ENCODE peak calls at places on chromosome 12, in five cellular contexts. U, O, M, T and H are unnamed samples.

GRCh38 chr12:130436741-130437501 is 99.2 kb downstream of the PIWIL1 start:
- DNase-seq in T (no peak), O (no peak), M (no peak), U (no peak), H (no peak)

GRCh38 chr12:49741882-49742620 is 694 bp downstream of the TMBIM6 start:
- DNase-seq in M (peak), O (peak), T (no peak), U (peak), H (peak)

GRCh38 chr12:30880061-30880460 is 46.5 kb upstream of the TSPAN11 start:
- DNase-seq in T (no peak), U (no peak), M (no peak), O (no peak), H (peak)

GRCh38 chr12:127121494-127122070 is 1145.4 kb upstream of the TMEM132C start:
- DNase-seq in U (no peak), O (no peak), T (no peak), M (no peak), H (no peak)

GRCh38 chr12:79566452-79566851 is 124.3 kb downstream of the PAWR start:
- DNase-seq in O (peak), T (no peak), U (no peak), M (no peak), H (peak)

GRCh38 chr12:69027411-69027811 is 94.4 kb upstream of the CPM start:
- DNase-seq in U (no peak), O (peak), T (no peak), M (no peak), H (peak)

GRCh38 chr12:90974286-90974685 is 19.3 kb upstream of the CCER1 start:
- DNase-seq in M (no peak), U (no peak), T (no peak), O (peak), H (peak)

GRCh38 chr12:79776111-79776510 is 85.3 kb upstream of the PAWR start:
- DNase-seq in O (peak), M (no peak), T (no peak), U (no peak), H (peak)

GRCh38 chr12:39401459-39401858 is 41.5 kb downstream of the KIF21A start:
- DNase-seq in M (no peak), O (no peak), U (no peak), T (no peak), H (no peak)

GRCh38 chr12:31923063-31923412 is 36.2 kb upstream of the RESF1 start:
- DNase-seq in T (no peak), O (no peak), M (no peak), U (no peak), H (no peak)

GRCh38 chr12:51960488-51960887 is 9.0 kb downstream of the ACVR1B start:
- DNase-seq in T (no peak), U (no peak), M (no peak), O (no peak), H (no peak)

GRCh38 chr12:57055834-57056233 is 5.9 kb upstream of the MYO1A start:
- DNase-seq in T (no peak), U (no peak), M (no peak), O (no peak), H (no peak)

GRCh38 chr12:20369164-20370000 is 1.0 kb downstream of the PDE3A start:
- DNase-seq in U (peak), T (peak), M (peak), O (peak), H (peak)

GRCh38 chr12:20367731-20368652 is at the start of gene PDE3A:
- DNase-seq in T (peak), M (peak), U (peak), O (peak), H (peak)

GRCh38 chr12:20366776-20367409 is 1.4 kb upstream of the PDE3A start:
- DNase-seq in O (no peak), U (no peak), T (no peak), M (no peak), H (no peak)

GRCh38 chr12:20370001-20370381 is 1.7 kb downstream of the PDE3A start:
- DNase-seq in U (peak), O (no peak), M (peak), T (no peak), H (peak)

GRCh38 chr12:20368653-20369163 is 371 bp downstream of the PDE3A start:
- DNase-seq in O (peak), U (peak), T (peak), M (no peak), H (peak)
- H4K91ac ChIP-seq in O (no peak), U (no peak), T (peak), M (no peak), H (no peak)

GRCh38 chr12:116559330-116560080 is at the start of gene MAP1LC3B2:
- DNase-seq in U (peak), T (no peak), M (peak), O (peak), H (peak)
- H2BK15ac ChIP-seq in U (no peak), T (no peak), M (peak), O (no peak), H (no peak)

GRCh38 chr12:121453022-121453360 is 53.1 kb downstream of the RNF34 start:
- DNase-seq in U (no peak), M (no peak), O (no peak), T (no peak), H (no peak)
- H4K91ac ChIP-seq in U (no peak), M (no peak), O (no peak), T (no peak), H (no peak)

GRCh38 chr12:114693532-114693931 is 9.6 kb upstream of the TBX3 start:
- DNase-seq in T (no peak), O (no peak), M (no peak), U (no peak), H (no peak)

GRCh38 chr12:114691196-114691595 is 7.2 kb upstream of the TBX3 start:
- DNase-seq in O (no peak), U (no peak), T (no peak), M (no peak), H (no peak)

GRCh38 chr12:114692558-114693531 is 8.9 kb upstream of the TBX3 start:
- DNase-seq in M (peak), O (no peak), U (peak), T (no peak), H (peak)

GRCh38 chr12:114690267-114691135 is 6.5 kb upstream of the TBX3 start:
- DNase-seq in O (no peak), T (no peak), M (no peak), U (no peak), H (no peak)

GRCh38 chr12:114691810-114692557 is 8.0 kb upstream of the TBX3 start:
- DNase-seq in T (no peak), O (no peak), U (peak), M (peak), H (no peak)
- H2BK15ac ChIP-seq in T (no peak), O (peak), U (no peak), M (no peak), H (peak)

GRCh38 chr12:125068391-125068790 is 3.2 kb downstream of the AACS start:
- DNase-seq in M (no peak), U (no peak), O (no peak), T (no peak), H (no peak)
- H4K91ac ChIP-seq in M (no peak), U (no peak), O (no peak), T (no peak), H (no peak)

GRCh38 chr12:94694732-94695131 is 44.4 kb upstream of the TMCC3 start:
- DNase-seq in T (no peak), U (no peak), O (no peak), M (no peak), H (no peak)
- H2BK15ac ChIP-seq in T (no peak), U (no peak), O (no peak), M (no peak), H (no peak)

GRCh38 chr12:122421263-122421814 is 1.1 kb downstream of the CLIP1 start:
- DNase-seq in U (no peak), M (no peak), O (peak), T (no peak), H (peak)
- H4K91ac ChIP-seq in U (no peak), M (no peak), O (peak), T (no peak), H (no peak)

DNA sequence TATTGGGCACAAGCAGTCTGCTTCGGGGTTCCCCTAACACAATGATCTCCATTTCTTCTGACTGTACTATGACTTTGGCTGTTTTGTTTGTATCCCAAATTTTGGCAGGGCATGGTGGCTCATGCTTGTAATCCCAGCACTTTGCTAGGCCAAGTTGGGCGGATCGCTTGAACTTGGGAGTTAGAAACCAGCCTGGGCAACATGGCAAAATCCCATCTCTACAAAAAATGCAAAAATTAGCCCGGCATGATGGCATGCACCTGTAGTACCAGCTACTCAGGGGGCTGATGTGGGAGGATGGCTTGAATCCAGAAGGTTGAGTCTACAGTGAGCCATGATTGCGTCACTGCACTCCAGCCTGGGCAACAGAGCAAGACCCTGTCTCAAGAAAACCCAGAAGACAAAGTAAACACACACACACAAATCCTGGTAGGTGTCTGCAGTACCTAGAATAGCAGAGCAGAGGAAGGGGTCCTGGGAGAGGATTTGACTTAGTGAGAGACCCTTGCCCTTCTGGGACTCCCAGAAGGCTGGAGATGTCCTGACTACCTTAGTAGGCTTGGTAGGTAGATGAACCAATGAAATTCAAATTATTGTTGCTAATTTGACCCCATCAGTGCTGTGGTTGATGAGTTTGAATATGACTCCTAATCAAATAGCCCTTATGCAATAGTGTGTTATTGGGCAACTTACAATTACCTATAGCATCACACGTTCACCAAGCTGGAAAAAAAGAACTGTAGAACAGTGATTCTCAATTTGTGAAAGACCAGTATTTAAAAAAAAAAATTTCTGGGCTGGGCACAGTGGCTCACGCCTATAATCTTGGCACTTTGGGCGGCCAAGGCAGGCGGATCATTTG is 6.8 kb upstream of the AEBP2 start:
- DNase-seq in U (no peak), M (no peak), O (no peak), T (no peak), H (no peak)
- H2BK15ac ChIP-seq in U (peak), M (no peak), O (peak), T (no peak), H (no peak)

GRCh38 chr12:53223006-53223305 is 9.1 kb downstream of the RARG start:
- DNase-seq in M (no peak), O (no peak), T (no peak), U (no peak), H (no peak)

GRCh38 chr12:53225635-53226424 is 6.2 kb downstream of the RARG start:
- DNase-seq in O (no peak), T (no peak), U (peak), M (no peak), H (no peak)

GRCh38 chr12:53224268-53224896 is 7.6 kb downstream of the RARG start:
- DNase-seq in U (peak), O (no peak), T (no peak), M (peak), H (peak)

GRCh38 chr12:53223391-53224267 is 8.4 kb downstream of the RARG start:
- DNase-seq in U (peak), T (no peak), M (no peak), O (peak), H (peak)

DNA sequence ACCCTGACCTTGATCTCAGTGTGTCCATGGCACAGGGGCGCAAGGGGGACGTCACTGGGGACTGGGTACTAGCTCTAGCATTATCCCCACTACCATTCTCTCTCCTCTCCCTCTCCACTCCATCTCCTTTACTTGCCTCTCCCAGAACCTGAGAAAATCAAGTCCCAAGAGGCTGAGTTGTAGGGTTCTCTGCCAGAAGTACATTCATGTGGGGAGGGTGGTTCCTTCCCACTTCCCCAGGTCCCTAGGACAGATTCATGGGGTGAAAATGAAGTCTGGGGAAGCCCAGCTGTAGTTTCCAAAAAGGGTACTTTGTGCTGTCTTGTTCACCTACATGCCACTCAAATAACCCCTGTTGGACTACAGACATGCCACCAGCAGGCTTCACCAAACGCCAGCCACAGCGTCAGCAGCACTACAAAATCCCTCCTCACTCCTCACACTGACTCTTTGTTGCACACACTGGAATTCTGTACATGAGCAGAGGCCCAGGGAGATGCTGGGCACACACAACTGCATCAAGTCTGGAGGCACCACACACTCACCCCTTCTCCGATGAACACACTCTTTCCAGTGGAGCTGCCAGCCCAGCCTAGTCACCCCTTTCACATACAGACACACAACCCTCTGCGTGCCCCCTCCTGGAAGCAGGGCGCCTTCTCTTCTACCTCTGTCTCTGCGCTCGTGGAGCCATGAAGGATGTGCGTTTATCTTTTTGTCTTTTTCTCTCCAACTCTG is 6.9 kb downstream of the RARG start:
- DNase-seq in T (no peak), M (no peak), O (no peak), U (no peak), H (no peak)
- H4K91ac ChIP-seq in T (no peak), M (peak), O (no peak), U (no peak), H (peak)